ENCODE peak calls at places on chromosomes 11 and 22, in seven cellular contexts. S is dermis microvascular lymphatic vessel endothelial cell, G is T-helper 9 cell, H is D721Med, E is NCI-H2081 treated with DMSO at 0.1 percent for 48 hours, N is AG10803, Y is kidney epithelial cell. D is an unnamed sample.

GRCh38 chr11:10023202-10023601 is 270.8 kb downstream of the SBF2 start:
- DNase-seq in S (no peak), G (no peak), H (no peak), E (no peak), N (peak), Y (no peak), D (no peak)

GRCh38 chr11:72430743-72431570 is 3.4 kb downstream of the CLPB start:
- DNase-seq in S (peak), G (peak), H (peak), E (no peak), N (peak), Y (no peak), D (peak)

GRCh38 chr11:36361901-36362391 is 65.9 kb downstream of the PRR5L start:
- DNase-seq in S (peak), G (no peak), H (no peak), E (no peak), N (peak), Y (peak), D (no peak)

GRCh38 chr22:29214232-29214631 is 8.5 kb downstream of the EMID1 start:
- DNase-seq in S (no peak), G (no peak), H (no peak), E (no peak), N (no peak), Y (no peak), D (no peak)

GRCh38 chr11:20089796-20090653 is 70.2 kb downstream of the DBX1 start:
- DNase-seq in S (peak), G (no peak), H (no peak), E (no peak), N (peak), Y (no peak), D (no peak)

GRCh38 chr22:37544955-37545702 is 15.2 kb upstream of the CDC42EP1 start:
- DNase-seq in S (peak), G (peak), H (no peak), E (no peak), N (peak), Y (no peak), D (no peak)

GRCh38 chr11:13984616-13985474 is 22.3 kb downstream of the SPON1 start:
- DNase-seq in S (no peak), G (no peak), H (no peak), E (no peak), N (peak), Y (no peak), D (no peak)

GRCh38 chr22:25953919-25954318 is 211.9 kb downstream of the MYO18B start:
- DNase-seq in S (no peak), G (no peak), H (no peak), E (no peak), N (no peak), Y (no peak), D (no peak)

GRCh38 chr11:2390871-2391662 is 9.5 kb upstream of the TSSC4 start:
- DNase-seq in S (no peak), G (no peak), H (no peak), E (no peak), N (peak), Y (peak), D (no peak)

GRCh38 chr11:33329705-33330329 is 72.6 kb downstream of the HIPK3 start:
- DNase-seq in S (peak), G (peak), H (no peak), E (no peak), N (peak), Y (peak), D (no peak)

GRCh38 chr11:32006799-32007388 is 84.0 kb upstream of the RCN1 start:
- DNase-seq in S (peak), G (no peak), H (no peak), E (no peak), N (peak), Y (no peak), D (peak)

GRCh38 chr11:1060885-1061616 is 13.6 kb upstream of the MUC2 start:
- DNase-seq in S (peak), G (no peak), H (no peak), E (no peak), N (peak), Y (no peak), D (no peak)

D was measured in T-helper 1 cell.